ENCODE peak calls at places on chromosomes 12 and 14, in four cellular contexts. Q is iris pigment epithelial cell; C is aorta; P is stimulated activated CD4-positive, alpha-beta T cell treated with anti-CD3 and anti-CD28 coated beads, TNF-alpha, amount 100 ng/mL, for 4 hours. S is an unnamed sample.

GRCh38 chr12:108365324-108365723 is 26.2 kb upstream of the CMKLR1 start:
- DNase-seq in Q (no peak), P (no peak), C (no peak), S (no peak)

GRCh38 chr14:75711134-75711795 is 50.2 kb downstream of the TTLL5 start:
- DNase-seq in Q (peak; percentile 77), P (no peak), C (no peak), S (peak; percentile 53)

GRCh38 chr12:132638541-132639408 is 20.2 kb downstream of the P2RX2 start:
- DNase-seq in C (no peak), P (no peak), Q (peak; percentile 86), S (peak; percentile 18)

GRCh38 chr14:100106260-100106659 is 41.0 kb downstream of the EVL start:
- DNase-seq in P (no peak), Q (no peak), C (no peak), S (no peak)

GRCh38 chr12:28683371-28683770 is 465.7 kb upstream of the FAR2 start:
- DNase-seq in Q (peak; percentile 55), P (no peak), C (no peak), S (no peak)

GRCh38 chr12:49091056-49091835 is 3.4 kb downstream of the DHH start:
- DNase-seq in P (no peak), C (no peak), Q (no peak), S (no peak)

GRCh38 chr12:121120989-121121755 is 11.5 kb upstream of the P2RX7 start:
- DNase-seq in P (no peak), Q (no peak), C (no peak), S (no peak)

GRCh38 chr12:19088576-19088975 is 41.0 kb upstream of the PLEKHA5 start:
- DNase-seq in P (no peak), Q (no peak), C (no peak), S (no peak)

GRCh38 chr14:54893151-54893760 is 9.4 kb downstream of the GCH1 start:
- DNase-seq in Q (peak; percentile 80), P (no peak), C (no peak), S (peak; percentile 52)

GRCh38 chr12:109625131-109625559 is 51.6 kb downstream of the MVK start:
- DNase-seq in Q (peak; percentile 60), C (no peak), P (no peak), S (peak; percentile 36)

S was measured in HCEC 1CT.